ENCODE peak calls at places on chromosome 1, in six cellular contexts. L, E, Y, B, C and V are unnamed samples.

GRCh38 chr1:224340711-224341384 is 10.9 kb upstream of the NVL start:
- DNase-seq in C (peak), Y (peak), L (no peak), B (no peak), E (no peak), V (no peak)

GRCh38 chr1:231338270-231339128 is at the start of gene SPRTN:
- DNase-seq in L (no peak), C (no peak), Y (no peak), E (no peak), B (peak), V (no peak)

GRCh38 chr1:226640288-226640687 is 91.7 kb downstream of the STUM start:
- DNase-seq in C (no peak), L (peak), B (no peak), Y (peak), E (peak), V (no peak)

GRCh38 chr1:54977938-54978337 is 2.5 kb upstream of the TMEM61 start:
- DNase-seq in Y (no peak), B (no peak), L (no peak), E (no peak), C (peak), V (no peak)

GRCh38 chr1:71828431-71829012 is 453.8 kb downstream of the NEGR1 start:
- DNase-seq in B (no peak), E (no peak), Y (no peak), C (no peak), L (no peak), V (no peak)

GRCh38 chr1:184393924-184394323 is 7.1 kb downstream of the C1orf21 start:
- DNase-seq in L (no peak), E (no peak), Y (no peak), B (no peak), C (no peak), V (no peak)

GRCh38 chr1:2279210-2279639 is 51.1 kb downstream of the SKI start:
- DNase-seq in L (peak), B (no peak), C (no peak), E (peak), Y (peak), V (peak)

GRCh38 chr1:50959913-50960844 is at the start of gene FAF1:
- DNase-seq in C (peak), E (peak), Y (peak), L (peak), B (peak), V (peak)

GRCh38 chr1:181129771-181130606 is 41.5 kb downstream of the IER5 start:
- DNase-seq in Y (no peak), E (no peak), B (peak), C (no peak), L (no peak), V (no peak)

GRCh38 chr1:219027161-219027673 is 146.5 kb upstream of the LYPLAL1 start:
- DNase-seq in B (no peak), Y (no peak), L (no peak), C (no peak), E (no peak), V (no peak)

GRCh38 chr1:172926070-172926469 is 124.7 kb downstream of the TNFSF18 start:
- DNase-seq in C (no peak), Y (no peak), E (no peak), B (peak), L (no peak), V (no peak)

GRCh38 chr1:174968750-174969244 is 30.9 kb upstream of the CACYBP start:
- DNase-seq in Y (no peak), B (peak), C (no peak), L (no peak), E (no peak), V (no peak)

GRCh38 chr1:67596674-67597073 is 88.3 kb upstream of the GADD45A start:
- DNase-seq in C (no peak), E (no peak), L (no peak), Y (no peak), B (no peak), V (no peak)

GRCh38 chr1:24278726-24279125 is 40.4 kb upstream of the GRHL3 start:
- DNase-seq in Y (no peak), L (no peak), C (no peak), B (no peak), E (no peak), V (no peak)

GRCh38 chr1:8017495-8018310 is 8.4 kb downstream of the ERRFI1 start:
- DNase-seq in C (no peak), L (no peak), B (no peak), Y (no peak), E (no peak), V (no peak)

GRCh38 chr1:200530551-200531261 is 89.8 kb downstream of the KIF14 start:
- DNase-seq in E (no peak), B (no peak), L (no peak), C (no peak), Y (peak), V (no peak)

GRCh38 chr1:180198186-180198585 is 31.9 kb upstream of the LHX4 start:
- DNase-seq in B (no peak), L (no peak), C (no peak), E (no peak), Y (no peak), V (no peak)

GRCh38 chr1:89780721-89781120 is 40.1 kb upstream of the LRRC8D start:
- DNase-seq in E (no peak), B (peak), C (no peak), Y (no peak), L (no peak), V (no peak)

GRCh38 chr1:173392895-173393654 is 84.1 kb upstream of the PRDX6 start:
- DNase-seq in C (no peak), E (no peak), B (peak), L (no peak), Y (no peak), V (no peak)

GRCh38 chr1:20823879-20824278 is 36.8 kb upstream of the HP1BP3 start:
- DNase-seq in C (no peak), Y (no peak), B (no peak), L (no peak), E (no peak), V (no peak)

GRCh38 chr1:8205771-8206170 is 112.1 kb upstream of the SLC45A1 start:
- DNase-seq in B (no peak), E (no peak), C (no peak), Y (no peak), L (no peak), V (no peak)

GRCh38 chr1:10965621-10966226 is 46.7 kb upstream of the TARDBP start:
- DNase-seq in C (peak), Y (no peak), E (no peak), L (no peak), B (no peak), V (peak)

GRCh38 chr1:36207339-36207738 is 16.9 kb upstream of the THRAP3 start:
- DNase-seq in B (no peak), Y (no peak), C (peak), L (peak), E (peak), V (peak)

GRCh38 chr1:7868085-7868780 is 15.4 kb upstream of the UTS2 start:
- DNase-seq in B (no peak), Y (no peak), L (no peak), C (no peak), E (no peak), V (no peak)

GRCh38 chr1:200727257-200727656 is 11.4 kb upstream of the CAMSAP2 start:
- DNase-seq in E (no peak), L (no peak), C (no peak), Y (no peak), B (no peak), V (no peak)

GRCh38 chr1:67755160-67755559 is 70.2 kb downstream of the GADD45A start:
- DNase-seq in B (no peak), L (no peak), Y (no peak), C (no peak), E (no peak), V (no peak)

GRCh38 chr1:72281637-72282270 is 585 bp downstream of the NEGR1 start:
- DNase-seq in E (no peak), C (no peak), Y (no peak), L (no peak), B (no peak), V (peak)

GRCh38 chr1:12170263-12170671 is 3.5 kb downstream of the TNFRSF1B start:
- DNase-seq in B (no peak), Y (peak), E (no peak), C (peak), L (peak), V (no peak)

GRCh38 chr1:205693421-205693991 is 13.2 kb upstream of the SLC45A3 start:
- DNase-seq in E (no peak), L (no peak), B (no peak), C (no peak), Y (peak), V (no peak)

GRCh38 chr1:218570456-218570855 is 225.3 kb downstream of the TGFB2 start:
- DNase-seq in L (no peak), B (no peak), C (no peak), Y (no peak), E (no peak), V (no peak)

GRCh38 chr1:3186526-3186921 is 117.5 kb downstream of the PRDM16 start:
- DNase-seq in E (peak), L (peak), C (peak), B (peak), Y (no peak), V (peak)

GRCh38 chr1:203290261-203291089 is 14.8 kb upstream of the BTG2 start:
- DNase-seq in B (peak), C (peak), E (peak), L (peak), Y (peak), V (peak)

GRCh38 chr1:3675436-3675835 is 23.1 kb downstream of the TP73 start:
- DNase-seq in C (no peak), L (peak), Y (peak), B (no peak), E (no peak), V (no peak)

GRCh38 chr1:31064685-31065309 is 720 bp downstream of the PUM1 start:
- DNase-seq in C (no peak), E (no peak), L (peak), B (peak), Y (peak), V (peak)

GRCh38 chr1:79293611-79294010 is 287.1 kb upstream of the ADGRL4 start:
- DNase-seq in C (no peak), Y (no peak), B (no peak), E (no peak), L (no peak), V (no peak)

GRCh38 chr1:156126043-156126700 is 11.7 kb downstream of the LMNA start:
- DNase-seq in E (peak), B (peak), C (peak), L (peak), Y (peak), V (peak)
- TF ChIP-seq POLR2A in E (peak), B (no peak), C (no peak), L (peak), Y (no peak), V (no peak)

GRCh38 chr1:109109906-109110305 is 4.0 kb upstream of the ELAPOR1 start:
- DNase-seq in B (no peak), E (no peak), L (no peak), Y (no peak), C (no peak), V (no peak)

GRCh38 chr1:109105881-109106280 is 8.0 kb upstream of the ELAPOR1 start:
- DNase-seq in B (no peak), L (no peak), C (no peak), Y (no peak), E (no peak), V (no peak)

GRCh38 chr1:109107785-109108184 is 6.1 kb upstream of the ELAPOR1 start:
- DNase-seq in E (no peak), B (no peak), L (no peak), Y (no peak), C (no peak), V (no peak)

GRCh38 chr1:109099871-109100757 is 9.6 kb downstream of the TMEM167B start:
- DNase-seq in L (peak), C (peak), E (peak), B (peak), Y (peak), V (peak)

DNA sequence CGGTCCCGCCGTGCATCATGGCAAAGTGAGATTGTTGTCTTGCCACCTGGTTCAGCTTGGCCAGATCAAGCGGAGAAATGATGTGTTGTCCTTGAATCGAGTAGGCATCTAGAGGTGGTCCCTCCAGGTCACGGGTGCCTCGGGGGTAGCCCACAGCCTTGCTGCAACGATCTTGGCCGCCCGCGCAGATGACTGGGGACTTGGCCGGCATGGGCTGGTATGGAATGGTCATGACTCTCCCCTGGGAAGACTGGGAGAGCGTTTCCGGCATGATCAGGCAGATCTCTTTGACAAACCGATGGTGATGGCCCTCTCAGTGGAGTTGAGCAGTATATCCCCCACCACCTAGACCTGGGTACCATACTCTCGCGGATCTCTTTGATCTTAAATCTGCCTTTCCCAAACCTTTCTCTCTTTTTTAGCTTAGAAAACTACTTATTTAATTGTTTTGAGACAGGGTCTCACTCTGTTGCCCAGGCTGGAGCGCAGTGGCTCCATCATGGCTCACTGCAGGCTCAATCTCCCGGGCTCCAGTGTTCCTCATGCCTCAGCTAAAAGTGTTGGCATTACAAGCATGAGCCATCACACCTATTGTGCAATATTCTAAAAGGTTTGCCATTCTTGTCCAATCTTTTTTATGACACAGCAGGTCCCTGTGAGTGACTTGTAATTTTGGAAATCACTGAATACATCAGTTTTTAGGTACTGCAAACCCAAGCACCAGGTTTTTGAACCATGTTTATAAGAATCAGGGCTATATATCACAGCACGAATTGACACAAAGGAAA is 9.4 kb upstream of the ELAPOR1 start:
- DNase-seq in B (no peak), C (no peak), Y (no peak), L (no peak), E (no peak), V (no peak)
- TF ChIP-seq POLR2A in B (peak), C (no peak), Y (no peak), L (no peak), E (no peak), V (no peak)

DNA sequence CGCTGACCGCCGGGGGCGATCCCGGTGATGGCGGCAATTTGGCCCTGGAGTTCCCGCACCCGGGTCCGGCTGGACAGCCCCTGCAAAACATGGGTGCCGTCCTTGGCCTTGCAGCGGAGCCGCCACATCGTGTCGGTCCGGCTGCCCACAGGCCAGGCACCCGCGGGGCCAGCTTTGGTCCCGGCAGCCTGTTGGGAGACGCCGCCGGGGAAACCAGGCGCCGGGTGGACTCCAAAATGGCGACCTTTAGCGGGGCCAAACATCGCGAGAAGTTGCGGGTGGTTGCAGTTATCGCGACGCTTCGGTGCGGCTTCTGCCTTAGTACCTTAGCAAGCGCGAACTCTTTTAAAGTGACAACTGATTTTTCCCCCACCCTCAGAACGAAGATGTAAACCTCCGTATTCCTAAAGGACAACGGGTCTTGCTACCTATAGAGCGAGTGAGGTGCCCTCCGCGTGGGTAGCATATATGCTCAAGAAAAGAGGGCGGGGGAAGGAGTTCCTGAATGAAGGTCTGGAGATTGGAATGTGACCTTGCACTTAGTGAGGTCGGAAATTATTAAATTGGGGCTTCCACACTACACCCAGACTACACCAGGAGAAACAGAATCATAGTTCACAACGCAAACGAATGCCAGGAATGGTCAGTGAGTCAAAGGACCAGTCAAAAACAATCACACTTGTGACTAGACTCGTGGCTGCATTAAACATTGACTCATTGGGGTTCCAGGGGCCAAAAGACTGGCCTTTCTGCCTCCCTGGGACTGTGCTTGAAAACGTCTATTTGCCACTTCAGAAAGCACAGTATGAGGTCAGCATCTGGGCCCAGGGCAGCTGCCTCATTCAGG is at the start of gene YOD1:
- DNase-seq in C (peak), L (peak), Y (peak), E (peak), B (peak), V (peak)
- TF ChIP-seq POLR2A in C (no peak), L (peak), Y (no peak), E (peak), B (peak), V (no peak)

GRCh38 chr1:19257178-19257914 is 5.7 kb downstream of the MRTO4 start:
- DNase-seq in L (peak), E (no peak), C (no peak), B (peak), Y (no peak), V (no peak)

GRCh38 chr1:19250629-19251304 is 557 bp downstream of the EMC1 start:
- DNase-seq in Y (no peak), L (no peak), B (peak), E (no peak), C (no peak), V (no peak)

GRCh38 chr1:19255288-19255687 is 3.7 kb downstream of the MRTO4 start:
- DNase-seq in Y (no peak), B (no peak), C (no peak), L (no peak), E (no peak), V (no peak)

GRCh38 chr1:19254416-19254815 is 2.8 kb downstream of the MRTO4 start:
- DNase-seq in B (no peak), E (no peak), Y (no peak), C (no peak), L (no peak), V (no peak)

DNA sequence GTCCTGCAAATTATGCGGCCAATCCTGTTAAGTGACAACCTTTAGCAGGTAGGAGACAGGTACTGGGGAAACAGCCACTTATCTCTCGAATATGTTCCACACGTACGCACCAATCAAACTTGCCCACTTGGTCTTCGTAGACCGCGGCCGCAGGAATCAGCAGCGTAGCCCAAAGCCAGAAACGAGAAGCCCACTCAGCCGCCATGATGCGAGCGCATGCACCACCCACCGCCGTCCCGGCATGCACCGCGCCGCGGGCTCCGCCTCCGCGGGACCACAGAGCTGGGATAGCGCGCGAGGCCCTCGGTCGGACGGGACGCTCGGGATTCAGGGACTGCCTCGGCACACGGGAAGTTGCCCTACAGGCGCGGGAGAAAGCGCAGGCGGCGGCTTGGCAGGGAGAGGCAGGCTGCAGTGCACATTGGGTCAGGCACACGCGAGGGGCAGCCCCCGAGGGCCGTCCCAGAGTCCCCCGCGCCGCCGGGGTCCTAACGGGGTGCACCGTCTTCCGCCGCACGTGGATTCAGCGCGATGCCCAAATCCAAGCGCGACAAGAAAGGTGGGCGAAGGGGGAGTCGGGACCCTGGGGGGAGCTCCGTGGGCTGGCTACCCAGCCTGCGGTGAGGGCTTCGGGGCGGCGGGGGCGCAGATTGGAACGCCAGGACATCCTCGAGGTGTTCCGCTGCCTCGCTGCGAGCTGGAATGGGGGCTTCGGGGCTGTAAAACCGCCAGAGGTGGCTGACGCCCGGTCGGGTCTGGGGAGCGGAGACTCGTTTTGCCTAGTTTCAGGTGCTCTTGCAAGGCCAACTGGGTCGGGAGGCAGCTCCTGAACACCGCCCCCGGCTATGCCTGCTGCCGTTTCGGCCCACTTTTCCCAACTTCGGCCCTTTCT is at the start of the genes EMC1 and MRTO4:
- DNase-seq in B (peak), Y (peak), L (peak), C (peak), E (peak), V (peak)
- TF ChIP-seq POLR2A in B (peak), Y (no peak), L (peak), C (no peak), E (peak), V (no peak)